ENCODE peak calls at places on chromosomes 11 and 22, in six cellular contexts. D, B, S, K, Y and Z are unnamed samples.

GRCh38 chr11:119540370-119541125 is 117.6 kb upstream of the THY1 start:
- DNase-seq in S (no peak), K (no peak), B (no peak), D (no peak), Y (peak), Z (no peak)

GRCh38 chr22:41300661-41301060 is 664 bp upstream of the ZC3H7B start:
- DNase-seq in D (no peak), B (no peak), K (no peak), S (no peak), Y (no peak), Z (no peak)

GRCh38 chr11:59216654-59217640 is 4.2 kb upstream of the MPEG1 start:
- DNase-seq in K (no peak), S (no peak), Y (peak), B (no peak), D (peak), Z (peak)

GRCh38 chr11:16605440-16605970 is 132.9 kb upstream of the C11orf58 start:
- DNase-seq in D (no peak), S (no peak), Y (peak), K (no peak), B (no peak), Z (no peak)

GRCh38 chr22:18024956-18025720 is 777 bp upstream of the MICAL3 start:
- DNase-seq in Y (no peak), K (no peak), D (peak), S (no peak), B (no peak), Z (no peak)

GRCh38 chr11:35619030-35619753 is 932 bp downstream of the FJX1 start:
- DNase-seq in Y (no peak), S (no peak), B (peak), K (no peak), D (no peak), Z (peak)

GRCh38 chr22:32754413-32755041 is 47.0 kb upstream of the TIMP3 start:
- DNase-seq in D (no peak), Y (no peak), B (peak), K (no peak), S (no peak), Z (no peak)

GRCh38 chr22:43385770-43386641 is 25.8 kb upstream of the MPPED1 start:
- DNase-seq in D (peak), S (peak), Y (peak), K (no peak), B (peak), Z (peak)

GRCh38 chr11:94635072-94635471 is 67.9 kb downstream of the PIWIL4 start:
- DNase-seq in B (no peak), K (no peak), D (no peak), S (no peak), Y (no peak), Z (no peak)

GRCh38 chr22:19876941-19877625 is 22.4 kb upstream of the GNB1L start:
- DNase-seq in Y (no peak), K (no peak), B (no peak), S (no peak), D (no peak), Z (no peak)

GRCh38 chr22:46640293-46640692 is 20.1 kb downstream of the GRAMD4 start:
- DNase-seq in K (no peak), Y (no peak), D (no peak), S (no peak), B (no peak), Z (no peak)

GRCh38 chr11:120210651-120211521 is at the start of gene OAF:
- DNase-seq in Y (peak), S (no peak), K (no peak), D (peak), B (peak), Z (peak)

GRCh38 chr11:27718346-27718852 is 18.1 kb upstream of the BDNF start:
- DNase-seq in B (no peak), Y (no peak), S (peak), K (peak), D (no peak), Z (no peak)

GRCh38 chr11:75700940-75701339 is 16.7 kb upstream of the MOGAT2 start:
- DNase-seq in Y (no peak), S (no peak), B (no peak), K (no peak), D (no peak), Z (no peak)

GRCh38 chr11:88104408-88104807 is 70.8 kb downstream of the RAB38 start:
- DNase-seq in K (no peak), B (no peak), S (no peak), Y (no peak), D (no peak), Z (no peak)

GRCh38 chr22:38104084-38104483 is 6.4 kb downstream of the BAIAP2L2 start:
- DNase-seq in K (no peak), Y (no peak), D (peak), S (no peak), B (no peak), Z (no peak)

GRCh38 chr11:27201454-27202302 is 161.1 kb downstream of the BBOX1 start:
- DNase-seq in D (peak), B (peak), Y (peak), K (peak), S (no peak), Z (no peak)

GRCh38 chr11:81869337-81870065 is 864.2 kb downstream of the FAM181B start:
- DNase-seq in Y (peak), K (no peak), D (peak), B (no peak), S (no peak), Z (peak)

GRCh38 chr11:45109400-45109799 is 37.0 kb upstream of the PRDM11 start:
- DNase-seq in Y (no peak), B (no peak), D (no peak), S (no peak), K (no peak), Z (no peak)

GRCh38 chr11:83773950-83774880 is 488.0 kb upstream of the CCDC90B start:
- DNase-seq in K (no peak), B (no peak), D (no peak), S (peak), Y (no peak), Z (no peak)

GRCh38 chr11:74268451-74268850 is 43.0 kb downstream of the P4HA3 start:
- DNase-seq in S (no peak), B (no peak), Y (no peak), D (no peak), K (no peak), Z (no peak)

GRCh38 chr11:100785148-100785983 is 98.3 kb downstream of the ARHGAP42 start:
- DNase-seq in S (no peak), Y (peak), K (no peak), D (no peak), B (peak), Z (no peak)

GRCh38 chr11:55942785-55943392 is 6.7 kb upstream of the OR5I1 start:
- DNase-seq in S (no peak), D (peak), Y (no peak), B (no peak), K (no peak), Z (no peak)

GRCh38 chr11:47714554-47715081 is 551 bp downstream of the AGBL2 start:
- DNase-seq in B (no peak), Y (no peak), K (no peak), D (no peak), S (no peak), Z (no peak)

GRCh38 chr11:1303196-1303821 is 6.1 kb downstream of the TOLLIP start:
- DNase-seq in B (no peak), Y (peak), D (no peak), K (no peak), S (no peak), Z (no peak)
- TF ChIP-seq CTCF in B (peak), Y (no peak), D (peak), K (no peak), S (no peak), Z (no peak)

GRCh38 chr11:13010737-13011342 is 1.7 kb downstream of the RASSF10 start:
- DNase-seq in B (no peak), Y (peak), K (no peak), S (no peak), D (no peak), Z (no peak)

GRCh38 chr11:13011366-13012036 is 2.4 kb downstream of the RASSF10 start:
- DNase-seq in D (no peak), K (no peak), S (no peak), Y (no peak), B (no peak), Z (no peak)

GRCh38 chr11:13008625-13009475 is at the start of gene RASSF10:
- DNase-seq in S (no peak), D (no peak), Y (peak), B (peak), K (no peak), Z (no peak)

GRCh38 chr11:13009476-13009920 is 382 bp downstream of the RASSF10 start:
- DNase-seq in B (no peak), Y (no peak), S (no peak), K (no peak), D (no peak), Z (no peak)

GRCh38 chr11:13009921-13010736 is 1.0 kb downstream of the RASSF10 start:
- DNase-seq in S (no peak), K (no peak), Y (peak), B (no peak), D (no peak), Z (no peak)
- TF ChIP-seq CTCF in S (no peak), K (no peak), Y (no peak), B (no peak), D (no peak), Z (no peak)

GRCh38 chr11:18235935-18236334 is 667 bp downstream of the SAA4 start:
- DNase-seq in D (no peak), S (no peak), K (no peak), B (no peak), Y (no peak), Z (no peak)
- TF ChIP-seq CTCF in D (no peak), S (no peak), K (no peak), B (no peak), Y (no peak), Z (no peak)

DNA sequence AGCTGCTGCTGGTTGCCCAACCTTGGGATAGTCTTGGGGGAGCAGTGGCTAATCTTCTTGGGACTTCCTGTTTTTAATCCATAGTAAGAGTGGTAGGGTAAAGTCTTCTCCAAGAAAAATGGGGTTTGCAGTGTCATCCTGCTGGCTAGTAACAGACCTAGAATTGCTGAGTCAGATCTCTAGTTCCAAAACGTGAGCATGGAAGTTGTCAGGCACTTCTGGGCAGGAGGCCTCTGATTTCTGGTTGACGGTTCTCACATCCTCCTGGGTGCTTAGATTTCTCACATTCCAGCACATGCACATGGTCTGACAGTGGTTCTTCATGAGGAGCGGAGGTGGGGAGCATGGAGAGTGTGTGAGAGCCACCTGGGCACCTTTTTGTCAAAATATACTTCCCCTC is 410.0 kb downstream of the OPCML start:
- DNase-seq in D (no peak), B (no peak), K (no peak), S (no peak), Y (no peak), Z (no peak)
- TF ChIP-seq CTCF in D (no peak), B (no peak), K (no peak), S (no peak), Y (no peak), Z (no peak)

GRCh38 chr11:60766547-60766946 is 9.9 kb downstream of the MS4A15 start:
- DNase-seq in B (no peak), K (no peak), S (no peak), D (no peak), Y (no peak), Z (no peak)

GRCh38 chr11:60769273-60769672 is 12.6 kb downstream of the MS4A15 start:
- DNase-seq in B (no peak), Y (no peak), D (no peak), K (no peak), S (no peak), Z (no peak)

GRCh38 chr11:60768202-60768601 is 11.5 kb downstream of the MS4A15 start:
- DNase-seq in D (no peak), B (no peak), S (no peak), K (no peak), Y (no peak), Z (no peak)

GRCh38 chr11:60765355-60765754 is 8.7 kb downstream of the MS4A15 start:
- DNase-seq in S (no peak), K (no peak), B (no peak), D (no peak), Y (no peak), Z (no peak)

GRCh38 chr11:60767388-60767811 is 10.7 kb downstream of the MS4A15 start:
- DNase-seq in B (no peak), D (no peak), K (no peak), S (no peak), Y (no peak), Z (no peak)
- TF ChIP-seq CTCF in B (peak), D (no peak), K (peak), S (peak), Y (no peak), Z (no peak)

GRCh38 chr11:97451441-97451840 is 1061.6 kb downstream of the JRKL start:
- DNase-seq in B (no peak), K (no peak), Y (no peak), S (no peak), D (no peak), Z (no peak)

GRCh38 chr11:97460091-97460490 is 1070.3 kb downstream of the JRKL start:
- DNase-seq in Y (no peak), K (no peak), S (no peak), D (no peak), B (no peak), Z (no peak)

GRCh38 chr11:97454988-97455387 is 1065.2 kb downstream of the JRKL start:
- DNase-seq in S (no peak), D (no peak), Y (no peak), K (no peak), B (no peak), Z (no peak)
- TF ChIP-seq CTCF in S (no peak), D (peak), Y (no peak), K (no peak), B (peak), Z (no peak)

GRCh38 chr11:117620131-117620530 is 176.9 kb downstream of the DSCAML1 start:
- DNase-seq in B (no peak), S (no peak), Y (no peak), K (no peak), D (no peak), Z (no peak)

GRCh38 chr11:117623831-117624271 is 173.2 kb downstream of the DSCAML1 start:
- DNase-seq in S (no peak), Y (no peak), K (no peak), D (no peak), B (no peak), Z (no peak)

GRCh38 chr11:117618956-117619355 is 178.1 kb downstream of the DSCAML1 start:
- DNase-seq in K (no peak), B (no peak), D (no peak), Y (no peak), S (no peak), Z (no peak)

GRCh38 chr11:117620659-117621058 is 176.4 kb downstream of the DSCAML1 start:
- DNase-seq in B (no peak), D (no peak), K (no peak), Y (no peak), S (no peak), Z (no peak)

GRCh38 chr11:117621226-117621625 is 175.8 kb downstream of the DSCAML1 start:
- DNase-seq in S (no peak), Y (no peak), B (no peak), K (no peak), D (peak), Z (no peak)
- TF ChIP-seq CTCF in S (peak), Y (no peak), B (peak), K (peak), D (peak), Z (no peak)

GRCh38 chr11:1934326-1935155 is 12.6 kb upstream of the MRPL23 start:
- DNase-seq in S (no peak), K (no peak), Y (no peak), B (no peak), D (no peak), Z (no peak)

GRCh38 chr11:1931791-1932480 is 12.4 kb downstream of the TNNT3 start:
- DNase-seq in Y (no peak), K (no peak), S (no peak), D (no peak), B (no peak), Z (no peak)

GRCh38 chr11:1932681-1933080 is 13.2 kb downstream of the TNNT3 start:
- DNase-seq in Y (no peak), B (no peak), K (no peak), S (no peak), D (no peak), Z (no peak)

GRCh38 chr11:1935156-1936071 is 11.7 kb upstream of the MRPL23 start:
- DNase-seq in Y (no peak), D (no peak), B (peak), K (no peak), S (no peak), Z (peak)

GRCh38 chr11:1933416-1934325 is 13.5 kb upstream of the MRPL23 start:
- DNase-seq in S (no peak), Y (no peak), K (no peak), D (no peak), B (no peak), Z (no peak)
- TF ChIP-seq CTCF in S (no peak), Y (no peak), K (no peak), D (no peak), B (no peak), Z (no peak)

GRCh38 chr11:127789887-127790286 is 789.3 kb upstream of the KIRREL3 start:
- DNase-seq in K (no peak), B (no peak), D (peak), Y (no peak), S (no peak), Z (no peak)
- TF ChIP-seq CTCF in K (no peak), B (peak), D (peak), Y (no peak), S (peak), Z (no peak)

DNA sequence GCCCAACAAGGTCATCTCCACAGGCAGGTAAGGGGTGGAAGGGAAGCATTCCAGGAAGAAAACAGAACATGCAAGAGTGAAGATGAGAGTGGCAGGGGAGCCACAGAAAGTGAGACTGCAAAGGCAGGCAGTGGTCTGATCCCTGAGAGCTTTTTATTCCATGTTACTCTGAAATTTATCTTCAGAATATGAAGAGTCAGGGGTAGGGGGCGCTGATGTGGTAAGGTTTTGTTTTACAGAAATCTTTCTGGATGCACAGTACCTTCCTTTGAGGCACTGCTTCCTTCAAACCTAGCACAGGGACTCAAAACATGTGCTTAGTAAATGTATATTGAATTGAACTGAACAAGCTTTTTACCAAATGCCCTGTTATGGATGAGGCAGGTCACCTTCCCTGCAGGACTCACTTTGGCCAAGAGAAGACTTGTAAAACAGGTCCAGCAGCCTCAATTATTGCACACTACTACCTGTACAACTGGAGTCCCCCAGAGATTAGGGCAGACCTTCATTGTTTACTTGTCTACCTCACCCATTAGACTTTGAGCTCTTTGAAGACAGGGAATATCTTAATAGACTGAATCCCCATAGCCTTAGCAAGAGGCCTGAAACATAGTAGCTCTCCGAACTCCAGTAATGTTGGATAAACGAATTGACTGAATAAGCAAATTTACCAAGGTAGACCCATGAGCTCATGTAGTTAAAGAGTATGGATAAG is 2.2 kb downstream of the PAK1 start:
- DNase-seq in Y (peak), B (no peak), S (no peak), K (no peak), D (peak), Z (no peak)
- TF ChIP-seq CTCF in Y (no peak), B (no peak), S (no peak), K (peak), D (peak), Z (no peak)